ENCODE peak calls at places on chromosome 3, in eight cellular contexts. H is IMR-90; C is stimulated activated CD4-positive, alpha-beta T cell treated with anti-CD3 and anti-CD28 coated beads, TNF-alpha, amount 100 ng/mL, for 24 hours; K is AG10803; R is NCI-H774; D is NCI-H460; O is pons; B is epithelial cell of prostate. P is an unnamed sample.

GRCh38 chr3:122091602-122092006 is 36.4 kb downstream of the CD86 start:
- DNase-seq in H (no peak), C (no peak), K (no peak), R (no peak), D (no peak), O (peak), B (no peak), P (no peak)

GRCh38 chr3:140529558-140529957 is 148.3 kb upstream of the TRIM42 start:
- DNase-seq in H (no peak), C (no peak), K (no peak), R (no peak), D (no peak), O (no peak), B (no peak), P (no peak)

GRCh38 chr3:129315386-129315991 is 36.8 kb downstream of the HMCES start:
- DNase-seq in H (peak), C (no peak), K (peak), R (no peak), D (no peak), O (no peak), B (no peak), P (no peak)

GRCh38 chr3:194560047-194560446 is 73.2 kb downstream of the TMEM44 start:
- DNase-seq in H (no peak), C (no peak), K (no peak), R (no peak), D (no peak), O (no peak), B (no peak), P (no peak)

GRCh38 chr3:101038393-101038792 is 45.2 kb upstream of the ABI3BP start:
- DNase-seq in H (peak), C (no peak), K (peak), R (no peak), D (no peak), O (no peak), B (peak), P (peak)

GRCh38 chr3:150761831-150762661 is 923 bp downstream of the SIAH2 start:
- DNase-seq in H (peak), C (no peak), K (peak), R (peak), D (peak), O (peak), B (no peak), P (no peak)

GRCh38 chr3:39290255-39290654 is 10.4 kb upstream of the CX3CR1 start:
- DNase-seq in H (no peak), C (no peak), K (no peak), R (no peak), D (no peak), O (no peak), B (no peak), P (no peak)

GRCh38 chr3:158659454-158660237 is 12.8 kb downstream of the LXN start:
- DNase-seq in H (peak), C (peak), K (peak), R (peak), D (peak), O (peak), B (peak), P (no peak)

GRCh38 chr3:156792945-156793344 is 33.2 kb upstream of the LEKR1 start:
- DNase-seq in H (no peak), C (no peak), K (peak), R (no peak), D (no peak), O (no peak), B (no peak), P (no peak)

GRCh38 chr3:194136519-194137313 is 768 bp downstream of the HES1 start:
- DNase-seq in H (peak), C (no peak), K (peak), R (peak), D (no peak), O (no peak), B (no peak), P (no peak)

GRCh38 chr3:37814547-37814946 is 47.1 kb upstream of the CTDSPL start:
- DNase-seq in H (peak), C (no peak), K (peak), R (no peak), D (no peak), O (no peak), B (no peak), P (no peak)

GRCh38 chr3:55167586-55168317 is 239.9 kb upstream of the LRTM1 start:
- DNase-seq in H (peak), C (no peak), K (peak), R (no peak), D (no peak), O (no peak), B (no peak), P (no peak)

GRCh38 chr3:128416578-128417150 is 50.0 kb downstream of the DNAJB8 start:
- DNase-seq in H (peak), C (no peak), K (peak), R (no peak), D (peak), O (no peak), B (peak), P (no peak)

GRCh38 chr3:99878005-99878404 is 60.3 kb downstream of the CMSS1 start:
- DNase-seq in H (peak), C (no peak), K (peak), R (no peak), D (no peak), O (no peak), B (peak), P (no peak)

GRCh38 chr3:31140470-31140869 is 246.0 kb upstream of the GADL1 start:
- DNase-seq in H (no peak), C (no peak), K (no peak), R (no peak), D (no peak), O (no peak), B (no peak), P (no peak)

GRCh38 chr3:45225465-45226205 is 452 bp downstream of the TMEM158 start:
- DNase-seq in H (no peak), C (no peak), K (peak), R (no peak), D (no peak), O (no peak), B (no peak), P (no peak)

GRCh38 chr3:39668420-39668819 is 141.0 kb upstream of the MYRIP start:
- DNase-seq in H (peak), C (no peak), K (peak), R (peak), D (peak), O (peak), B (peak), P (peak)

GRCh38 chr3:2856793-2857135 is 253.4 kb downstream of the IL5RA start:
- DNase-seq in H (no peak), C (no peak), K (no peak), R (no peak), D (no peak), O (no peak), B (no peak), P (no peak)

GRCh38 chr3:49711489-49711888 is 8.0 kb downstream of the AMIGO3 start:
- DNase-seq in H (no peak), C (no peak), K (no peak), R (no peak), D (no peak), O (no peak), B (no peak), P (no peak)

GRCh38 chr3:168707900-168708299 is 612.2 kb upstream of the GOLIM4 start:
- DNase-seq in H (no peak), C (no peak), K (no peak), R (no peak), D (no peak), O (no peak), B (no peak), P (no peak)

GRCh38 chr3:15081960-15082664 is 16.8 kb downstream of the RBSN start:
- DNase-seq in H (peak), C (no peak), K (peak), R (no peak), D (no peak), O (no peak), B (peak), P (no peak)

GRCh38 chr3:4736284-4736861 is 242.9 kb upstream of the BHLHE40 start:
- DNase-seq in H (peak), C (no peak), K (peak), R (no peak), D (no peak), O (no peak), B (peak), P (no peak)

GRCh38 chr3:64026346-64026745 is 3.1 kb upstream of the PSMD6 start:
- DNase-seq in H (no peak), C (no peak), K (no peak), R (no peak), D (no peak), O (no peak), B (no peak), P (no peak)

GRCh38 chr3:28124882-28125281 is 116.5 kb upstream of the CMC1 start:
- DNase-seq in H (no peak), C (no peak), K (no peak), R (no peak), D (no peak), O (no peak), B (no peak), P (no peak)

GRCh38 chr3:195045481-195045880 is 225.5 kb downstream of the XXYLT1 start:
- DNase-seq in H (no peak), C (no peak), K (no peak), R (no peak), D (no peak), O (no peak), B (no peak), P (no peak)

P was measured in SK-N-MC.